ENCODE peak calls at places on chromosomes 6 and 20, in five cellular contexts. One of them, this sample, is unnamed.

GRCh38 chr6:90044833-90045337 is 150.6 kb downstream of the GJA10 start:
- DNase-seq in ovary: no peak
- DNase-seq in cardiac muscle cell: no peak
- DNase-seq in astrocyte of the spinal cord: peak; percentile 61
- DNase-seq in fibroblast of mammary gland: peak; percentile 74
- DNase-seq in this sample: peak; percentile 37

GRCh38 chr6:131065112-131065823 is 2.2 kb upstream of the EPB41L2 start:
- DNase-seq in ovary: no peak
- DNase-seq in cardiac muscle cell: no peak
- DNase-seq in astrocyte of the spinal cord: no peak
- DNase-seq in fibroblast of mammary gland: no peak
- DNase-seq in this sample: no peak

GRCh38 chr6:48135352-48136084 is 24.5 kb upstream of the PTCHD4 start:
- DNase-seq in ovary: no peak
- DNase-seq in cardiac muscle cell: no peak
- DNase-seq in astrocyte of the spinal cord: peak; percentile 58
- DNase-seq in fibroblast of mammary gland: peak; percentile 92
- DNase-seq in this sample: peak; percentile 0

GRCh38 chr20:5741089-5741488 is 9.1 kb upstream of the SHLD1 start:
- DNase-seq in ovary: no peak
- DNase-seq in cardiac muscle cell: no peak
- DNase-seq in astrocyte of the spinal cord: no peak
- DNase-seq in fibroblast of mammary gland: peak; percentile 67
- DNase-seq in this sample: peak; percentile 52

GRCh38 chr6:168188974-168189678 is 110.1 kb upstream of the FRMD1 start:
- DNase-seq in ovary: no peak
- DNase-seq in cardiac muscle cell: no peak
- DNase-seq in astrocyte of the spinal cord: no peak
- DNase-seq in fibroblast of mammary gland: no peak
- DNase-seq in this sample: no peak

GRCh38 chr20:15512916-15513315 is 1060.3 kb downstream of the KIF16B start:
- DNase-seq in ovary: no peak
- DNase-seq in cardiac muscle cell: no peak
- DNase-seq in astrocyte of the spinal cord: no peak
- DNase-seq in fibroblast of mammary gland: no peak
- DNase-seq in this sample: no peak

GRCh38 chr6:77455271-77455670 is 8.0 kb downstream of the HTR1B start:
- DNase-seq in ovary: no peak
- DNase-seq in cardiac muscle cell: no peak
- DNase-seq in astrocyte of the spinal cord: no peak
- DNase-seq in fibroblast of mammary gland: no peak
- DNase-seq in this sample: no peak

GRCh38 chr20:58651823-58652605 is 931 bp downstream of the STX16 start:
- DNase-seq in ovary: no peak
- DNase-seq in cardiac muscle cell: peak; percentile 58
- DNase-seq in astrocyte of the spinal cord: peak; percentile 92
- DNase-seq in fibroblast of mammary gland: peak; percentile 72
- DNase-seq in this sample: peak; percentile 53

GRCh38 chr6:165697171-165697570 is 34.1 kb upstream of the PDE10A start:
- DNase-seq in ovary: no peak
- DNase-seq in cardiac muscle cell: no peak
- DNase-seq in astrocyte of the spinal cord: peak; percentile 13
- DNase-seq in fibroblast of mammary gland: no peak
- DNase-seq in this sample: no peak

GRCh38 chr6:150456466-150456865 is 87.7 kb downstream of the IYD start:
- DNase-seq in ovary: no peak
- DNase-seq in cardiac muscle cell: no peak
- DNase-seq in astrocyte of the spinal cord: no peak
- DNase-seq in fibroblast of mammary gland: no peak
- DNase-seq in this sample: no peak

GRCh38 chr6:161817881-161818280 is 544.0 kb upstream of the AGPAT4 start:
- DNase-seq in ovary: no peak
- DNase-seq in cardiac muscle cell: no peak
- DNase-seq in astrocyte of the spinal cord: no peak
- DNase-seq in fibroblast of mammary gland: no peak
- DNase-seq in this sample: no peak

GRCh38 chr20:23326774-23327173 is 23.8 kb upstream of the NXT1 start:
- DNase-seq in ovary: no peak
- DNase-seq in cardiac muscle cell: no peak
- DNase-seq in astrocyte of the spinal cord: no peak
- DNase-seq in fibroblast of mammary gland: no peak
- DNase-seq in this sample: no peak

GRCh38 chr20:25341716-25342680 is 48.6 kb downstream of the ABHD12 start:
- DNase-seq in ovary: no peak
- DNase-seq in cardiac muscle cell: no peak
- DNase-seq in astrocyte of the spinal cord: peak; percentile 43
- DNase-seq in fibroblast of mammary gland: no peak
- DNase-seq in this sample: peak; percentile 63

GRCh38 chr20:63573739-63574131 is 304 bp downstream of the HELZ2 start:
- DNase-seq in ovary: no peak
- DNase-seq in cardiac muscle cell: no peak
- DNase-seq in astrocyte of the spinal cord: no peak
- DNase-seq in fibroblast of mammary gland: no peak
- DNase-seq in this sample: no peak

GRCh38 chr20:41482647-41483552 is 116.3 kb upstream of the EMILIN3 start:
- DNase-seq in ovary: no peak
- DNase-seq in cardiac muscle cell: no peak
- DNase-seq in astrocyte of the spinal cord: peak; percentile 89
- DNase-seq in fibroblast of mammary gland: peak; percentile 77
- DNase-seq in this sample: peak; percentile 88

GRCh38 chr6:162124710-162125435 is 602.7 kb downstream of the PRKN start:
- DNase-seq in ovary: no peak
- DNase-seq in cardiac muscle cell: no peak
- DNase-seq in astrocyte of the spinal cord: no peak
- DNase-seq in fibroblast of mammary gland: no peak
- DNase-seq in this sample: no peak

GRCh38 chr6:125953502-125953875 is 3.1 kb upstream of the HINT3 start:
- DNase-seq in ovary: no peak
- DNase-seq in cardiac muscle cell: no peak
- DNase-seq in astrocyte of the spinal cord: no peak
- DNase-seq in fibroblast of mammary gland: no peak
- DNase-seq in this sample: no peak

GRCh38 chr6:34412643-34413214 is 13.1 kb downstream of the RPS10 start:
- DNase-seq in ovary: no peak
- DNase-seq in cardiac muscle cell: no peak
- DNase-seq in astrocyte of the spinal cord: peak; percentile 12
- DNase-seq in fibroblast of mammary gland: peak; percentile 49
- DNase-seq in this sample: peak; percentile 38

GRCh38 chr6:139257291-139257690 is 34.5 kb downstream of the TXLNB start:
- DNase-seq in ovary: no peak
- DNase-seq in cardiac muscle cell: no peak
- DNase-seq in astrocyte of the spinal cord: no peak
- DNase-seq in fibroblast of mammary gland: no peak
- DNase-seq in this sample: no peak

GRCh38 chr20:32434434-32434833 is 76.3 kb downstream of the ASXL1 start:
- DNase-seq in ovary: no peak
- DNase-seq in cardiac muscle cell: no peak
- DNase-seq in astrocyte of the spinal cord: no peak
- DNase-seq in fibroblast of mammary gland: no peak
- DNase-seq in this sample: no peak

GRCh38 chr6:160226118-160226541 is 32.5 kb downstream of the SLC22A2 start:
- DNase-seq in ovary: no peak
- DNase-seq in cardiac muscle cell: no peak
- DNase-seq in astrocyte of the spinal cord: no peak
- DNase-seq in fibroblast of mammary gland: peak; percentile 59
- DNase-seq in this sample: no peak

GRCh38 chr6:139882977-139883728 is 508.7 kb upstream of the CITED2 start:
- DNase-seq in ovary: no peak
- DNase-seq in cardiac muscle cell: peak; percentile 59
- DNase-seq in astrocyte of the spinal cord: peak; percentile 50
- DNase-seq in fibroblast of mammary gland: peak; percentile 26
- DNase-seq in this sample: peak; percentile 28

GRCh38 chr6:10316327-10316726 is 98.5 kb downstream of the TFAP2A start:
- DNase-seq in ovary: no peak
- DNase-seq in cardiac muscle cell: no peak
- DNase-seq in astrocyte of the spinal cord: peak; percentile 42
- DNase-seq in fibroblast of mammary gland: no peak
- DNase-seq in this sample: peak; percentile 96

GRCh38 chr20:34190679-34191090 is 50.5 kb upstream of the ASIP start:
- DNase-seq in ovary: peak; percentile 81
- DNase-seq in cardiac muscle cell: peak; percentile 87
- DNase-seq in astrocyte of the spinal cord: peak; percentile 82
- DNase-seq in fibroblast of mammary gland: peak; percentile 90
- DNase-seq in this sample: peak; percentile 84

GRCh38 chr20:4656491-4656890 is 65.2 kb upstream of the PRND start:
- DNase-seq in ovary: no peak
- DNase-seq in cardiac muscle cell: no peak
- DNase-seq in astrocyte of the spinal cord: no peak
- DNase-seq in fibroblast of mammary gland: no peak
- DNase-seq in this sample: peak; percentile 22

GRCh38 chr6:18276610-18277009 is 12.3 kb upstream of the DEK start:
- DNase-seq in ovary: no peak
- DNase-seq in cardiac muscle cell: no peak
- DNase-seq in astrocyte of the spinal cord: no peak
- DNase-seq in fibroblast of mammary gland: no peak
- DNase-seq in this sample: no peak

GRCh38 chr20:50992733-50993457 is 30.0 kb downstream of the KCNG1 start:
- DNase-seq in ovary: no peak
- DNase-seq in cardiac muscle cell: peak; percentile 77
- DNase-seq in astrocyte of the spinal cord: peak; percentile 74
- DNase-seq in fibroblast of mammary gland: peak; percentile 86
- DNase-seq in this sample: peak; percentile 47

GRCh38 chr6:119310486-119311036 is 39.0 kb downstream of the MAN1A1 start:
- DNase-seq in ovary: no peak
- DNase-seq in cardiac muscle cell: no peak
- DNase-seq in astrocyte of the spinal cord: peak; percentile 64
- DNase-seq in fibroblast of mammary gland: peak; percentile 41
- DNase-seq in this sample: no peak

GRCh38 chr6:113416166-113416565 is 441.0 kb upstream of the MARCKS start:
- DNase-seq in ovary: no peak
- DNase-seq in cardiac muscle cell: no peak
- DNase-seq in astrocyte of the spinal cord: no peak
- DNase-seq in fibroblast of mammary gland: peak; percentile 78
- DNase-seq in this sample: peak; percentile 35

GRCh38 chr6:75431379-75431778 is 62.2 kb downstream of the FILIP1 start:
- DNase-seq in ovary: no peak
- DNase-seq in cardiac muscle cell: peak; percentile 56
- DNase-seq in astrocyte of the spinal cord: peak; percentile 49
- DNase-seq in fibroblast of mammary gland: peak; percentile 57
- DNase-seq in this sample: peak; percentile 43

GRCh38 chr6:30219244-30219643 is 6.0 kb upstream of the TRIM26 start:
- DNase-seq in ovary: peak; percentile 41
- DNase-seq in cardiac muscle cell: peak; percentile 52
- DNase-seq in astrocyte of the spinal cord: peak; percentile 49
- DNase-seq in fibroblast of mammary gland: peak; percentile 54
- DNase-seq in this sample: peak; percentile 51

GRCh38 chr6:112100561-112100960 is 13.2 kb downstream of the FAM229B start:
- DNase-seq in ovary: no peak
- DNase-seq in cardiac muscle cell: no peak
- DNase-seq in astrocyte of the spinal cord: no peak
- DNase-seq in fibroblast of mammary gland: no peak
- DNase-seq in this sample: no peak

GRCh38 chr20:21027569-21027968 is 78.6 kb downstream of the LINC00237 start:
- DNase-seq in ovary: no peak
- DNase-seq in cardiac muscle cell: peak; percentile 22
- DNase-seq in astrocyte of the spinal cord: no peak
- DNase-seq in fibroblast of mammary gland: no peak
- DNase-seq in this sample: peak; percentile 4

GRCh38 chr6:163189609-163190008 is 224.9 kb upstream of the QKI start:
- DNase-seq in ovary: no peak
- DNase-seq in cardiac muscle cell: no peak
- DNase-seq in astrocyte of the spinal cord: no peak
- DNase-seq in fibroblast of mammary gland: no peak
- DNase-seq in this sample: no peak

DNA sequence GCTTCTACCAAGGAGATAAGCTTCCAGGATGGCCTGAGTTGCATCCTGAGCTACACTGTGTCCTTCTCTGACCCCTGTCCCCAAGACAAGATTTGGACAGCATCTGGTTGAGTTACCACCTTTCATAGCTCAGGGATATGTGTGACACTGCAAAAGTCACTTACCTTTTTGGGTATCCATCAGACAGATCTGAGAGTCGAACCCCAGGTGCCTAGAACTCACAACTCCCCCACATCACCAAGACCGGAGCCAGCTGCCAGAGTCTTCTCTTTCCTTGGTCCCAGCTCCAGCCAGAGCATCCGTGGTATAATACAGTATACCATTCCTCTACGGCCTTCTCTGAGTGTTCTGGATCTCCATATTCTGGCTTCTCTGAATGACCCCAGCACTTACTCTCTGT is 133.0 kb downstream of the CD83 start:
- DNase-seq in ovary: no peak
- DNase-seq in cardiac muscle cell: no peak
- DNase-seq in astrocyte of the spinal cord: no peak
- DNase-seq in fibroblast of mammary gland: no peak
- DNase-seq in this sample: no peak
- TF ChIP-seq CTCF in ovary: no peak
- TF ChIP-seq CTCF in cardiac muscle cell: no peak
- TF ChIP-seq CTCF in astrocyte of the spinal cord: no peak
- TF ChIP-seq CTCF in fibroblast of mammary gland: no peak
- TF ChIP-seq CTCF in this sample: no peak

DNA sequence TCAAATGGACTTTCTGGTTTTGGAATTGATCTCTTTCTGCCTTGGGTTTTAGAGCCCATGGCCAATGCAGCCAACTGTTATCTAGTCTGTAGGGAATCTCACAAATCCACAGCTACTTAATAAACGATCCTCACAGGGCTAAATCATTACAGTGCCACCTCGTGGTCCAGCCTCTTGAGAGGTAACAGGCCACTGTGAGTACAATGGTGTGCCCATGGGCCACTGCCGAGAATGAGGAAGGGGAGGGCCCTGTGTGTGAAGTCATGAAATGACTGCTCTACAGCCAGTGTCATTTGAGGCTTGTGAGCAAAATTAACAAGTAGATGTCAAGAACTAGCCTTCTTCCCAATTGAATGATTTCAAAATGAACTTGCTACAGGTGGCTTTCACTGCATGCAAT is 54.3 kb upstream of the GMPR start:
- DNase-seq in ovary: no peak
- DNase-seq in cardiac muscle cell: peak; percentile 27
- DNase-seq in astrocyte of the spinal cord: no peak
- DNase-seq in fibroblast of mammary gland: peak; percentile 18
- DNase-seq in this sample: no peak
- TF ChIP-seq CTCF in ovary: no peak
- TF ChIP-seq CTCF in cardiac muscle cell: peak; percentile 43
- TF ChIP-seq CTCF in astrocyte of the spinal cord: no peak
- TF ChIP-seq CTCF in fibroblast of mammary gland: peak; percentile 20
- TF ChIP-seq CTCF in this sample: no peak

DNA sequence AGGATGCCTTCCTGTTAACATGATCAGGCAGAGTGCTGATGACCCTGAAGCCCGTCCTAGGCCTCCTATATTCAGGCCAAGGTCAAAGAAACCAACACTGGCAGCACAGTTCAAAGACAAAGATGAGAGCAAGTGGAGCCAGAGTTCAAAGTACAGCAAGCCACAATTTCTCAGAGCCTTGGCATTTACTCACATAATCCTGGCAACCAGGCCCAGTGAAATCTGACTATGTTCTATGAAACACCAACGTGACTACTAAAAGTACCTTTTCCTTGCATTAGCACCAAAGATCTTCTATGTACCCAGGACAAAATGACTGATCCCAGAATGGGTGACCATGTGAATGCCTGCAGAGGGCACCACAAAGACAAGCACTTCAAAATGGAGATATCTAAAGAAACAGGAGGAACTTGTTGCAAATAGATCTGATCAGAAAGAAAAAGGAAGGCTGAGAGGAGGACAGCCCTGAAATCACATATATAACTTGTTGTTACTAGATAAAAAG is 3.9 kb downstream of the NFS1 start:
- DNase-seq in ovary: no peak
- DNase-seq in cardiac muscle cell: no peak
- DNase-seq in astrocyte of the spinal cord: no peak
- DNase-seq in fibroblast of mammary gland: no peak
- DNase-seq in this sample: no peak
- TF ChIP-seq CTCF in ovary: no peak
- TF ChIP-seq CTCF in cardiac muscle cell: no peak
- TF ChIP-seq CTCF in astrocyte of the spinal cord: no peak
- TF ChIP-seq CTCF in fibroblast of mammary gland: no peak
- TF ChIP-seq CTCF in this sample: peak; percentile 16

GRCh38 chr6:36839819-36840379 is 655 bp upstream of the CPNE5 start:
- DNase-seq in ovary: peak; percentile 45
- DNase-seq in cardiac muscle cell: peak; percentile 73
- DNase-seq in astrocyte of the spinal cord: no peak
- DNase-seq in fibroblast of mammary gland: no peak
- DNase-seq in this sample: no peak
- TF ChIP-seq CTCF in ovary: peak; percentile 7
- TF ChIP-seq CTCF in cardiac muscle cell: peak; percentile 16
- TF ChIP-seq CTCF in astrocyte of the spinal cord: peak; percentile 14
- TF ChIP-seq CTCF in fibroblast of mammary gland: no peak
- TF ChIP-seq CTCF in this sample: peak; percentile 55